ENCODE peak calls at places on chromosomes 12 and 14, in six cellular contexts. Z, V, R, X, A and T are unnamed samples.
A peak's percentile ranks its signal among the peaks of the same experiment; 100 is the strongest.

GRCh38 chr12:125776212-125776611 is 711.0 kb downstream of the AACS start:
- DNase-seq in Z (no peak), V (no peak), R (no peak), X (no peak), A (no peak), T (no peak)

GRCh38 chr12:46617167-46617566 is 208.6 kb downstream of the SLC38A4 start:
- DNase-seq in Z (no peak), V (no peak), R (peak; percentile 55), X (no peak), A (peak; percentile 92), T (peak; percentile 88)

GRCh38 chr12:113870035-113870434 is 96.1 kb downstream of the RBM19 start:
- DNase-seq in Z (no peak), V (no peak), R (no peak), X (no peak), A (no peak), T (no peak)

GRCh38 chr12:127819066-127819465 is 447.9 kb upstream of the TMEM132C start:
- DNase-seq in Z (no peak), V (no peak), R (no peak), X (no peak), A (no peak), T (peak; percentile 32)

GRCh38 chr14:54410215-54410614 is 13.4 kb downstream of the CDKN3 start:
- DNase-seq in Z (no peak), V (no peak), R (no peak), X (no peak), A (no peak), T (no peak)

GRCh38 chr14:103243764-103244737 is 90.0 kb upstream of the EIF5 start:
- DNase-seq in Z (peak; percentile 31), V (no peak), R (no peak), X (peak; percentile 65), A (no peak), T (no peak)

GRCh38 chr14:63045234-63045611 is at the start of gene KCNH5:
- DNase-seq in Z (no peak), V (no peak), R (peak; percentile 18), X (peak; percentile 91), A (peak; percentile 41), T (peak; percentile 15)

GRCh38 chr12:89636054-89636775 is 72.4 kb downstream of the ATP2B1 start:
- DNase-seq in Z (no peak), V (no peak), R (no peak), X (no peak), A (peak; percentile 67), T (peak; percentile 55)

GRCh38 chr14:52327374-52328226 is 13.5 kb downstream of the PTGER2 start:
- DNase-seq in Z (no peak), V (no peak), R (no peak), X (no peak), A (peak; percentile 56), T (peak; percentile 78)

GRCh38 chr14:56738020-56738419 is 72.3 kb downstream of the OTX2 start:
- DNase-seq in Z (no peak), V (no peak), R (no peak), X (no peak), A (no peak), T (no peak)

GRCh38 chr14:33790996-33791395 is 159.9 kb downstream of the EGLN3 start:
- DNase-seq in Z (no peak), V (no peak), R (no peak), X (no peak), A (no peak), T (no peak)

GRCh38 chr12:41368006-41368405 is 179.9 kb downstream of the PDZRN4 start:
- DNase-seq in Z (no peak), V (no peak), R (no peak), X (no peak), A (no peak), T (peak; percentile 6)

GRCh38 chr12:124512667-124513296 is 54.6 kb downstream of the NCOR2 start:
- DNase-seq in Z (peak; percentile 97), V (peak; percentile 87), R (peak; percentile 88), X (peak; percentile 76), A (peak; percentile 98), T (peak; percentile 99)

GRCh38 chr14:102510616-102511520 is 1.3 kb upstream of the ANKRD9 start:
- DNase-seq in Z (no peak), V (peak; percentile 76), R (no peak), X (peak; percentile 86), A (no peak), T (no peak)

GRCh38 chr14:55151601-55152000 is 22.5 kb downstream of the LGALS3 start:
- DNase-seq in Z (no peak), V (no peak), R (no peak), X (no peak), A (no peak), T (no peak)

GRCh38 chr12:124753230-124753595 is 110.5 kb downstream of the SCARB1 start:
- DNase-seq in Z (no peak), V (no peak), R (no peak), X (no peak), A (no peak), T (no peak)

GRCh38 chr14:70416322-70416716 is 571 bp downstream of the SYNJ2BP start:
- DNase-seq in Z (no peak), V (no peak), R (no peak), X (no peak), A (peak; percentile 22), T (peak; percentile 19)

GRCh38 chr14:90114554-90114953 is 52.8 kb downstream of the KCNK13 start:
- DNase-seq in Z (no peak), V (no peak), R (no peak), X (no peak), A (no peak), T (no peak)

GRCh38 chr12:1972856-1973317 is 31.4 kb downstream of the DCP1B start:
- DNase-seq in Z (no peak), V (no peak), R (peak; percentile 69), X (peak; percentile 54), A (peak; percentile 36), T (peak; percentile 53)

GRCh38 chr12:111686574-111687105 is 787 bp downstream of the ACAD10 start:
- DNase-seq in Z (no peak), V (no peak), R (no peak), X (no peak), A (peak; percentile 36), T (peak; percentile 19)

GRCh38 chr12:15522574-15523187 is 200.4 kb downstream of the PTPRO start:
- DNase-seq in Z (no peak), V (no peak), R (no peak), X (peak; percentile 58), A (peak; percentile 77), T (peak; percentile 75)

GRCh38 chr14:75978249-75978731 is 3.5 kb downstream of the TGFB3 start:
- DNase-seq in Z (peak; percentile 84), V (peak; percentile 38), R (peak; percentile 30), X (no peak), A (no peak), T (no peak)

GRCh38 chr14:65336191-65336591 is 76.3 kb upstream of the FUT8 start:
- DNase-seq in Z (no peak), V (no peak), R (no peak), X (peak; percentile 35), A (peak; percentile 71), T (peak; percentile 76)

GRCh38 chr12:19574606-19575005 is 135.3 kb downstream of the AEBP2 start:
- DNase-seq in Z (no peak), V (no peak), R (no peak), X (no peak), A (no peak), T (no peak)
- TF ChIP-seq CTCF in Z (no peak), V (no peak), R (no peak), X (no peak), A (no peak), T (peak; percentile 9)

GRCh38 chr12:116880817-116881324 is 370 bp downstream of the HRK start:
- DNase-seq in Z (no peak), V (peak; percentile 49), R (no peak), X (peak; percentile 75), A (no peak), T (peak; percentile 36)
- H3K4me3 ChIP-seq in Z (no peak overlapping the region), V (peak overlapping the region; percentile 47), R (no peak overlapping the region), X (peak overlapping the region; percentile 16), A (peak overlapping the region; percentile 32), T (no peak overlapping the region)

DNA sequence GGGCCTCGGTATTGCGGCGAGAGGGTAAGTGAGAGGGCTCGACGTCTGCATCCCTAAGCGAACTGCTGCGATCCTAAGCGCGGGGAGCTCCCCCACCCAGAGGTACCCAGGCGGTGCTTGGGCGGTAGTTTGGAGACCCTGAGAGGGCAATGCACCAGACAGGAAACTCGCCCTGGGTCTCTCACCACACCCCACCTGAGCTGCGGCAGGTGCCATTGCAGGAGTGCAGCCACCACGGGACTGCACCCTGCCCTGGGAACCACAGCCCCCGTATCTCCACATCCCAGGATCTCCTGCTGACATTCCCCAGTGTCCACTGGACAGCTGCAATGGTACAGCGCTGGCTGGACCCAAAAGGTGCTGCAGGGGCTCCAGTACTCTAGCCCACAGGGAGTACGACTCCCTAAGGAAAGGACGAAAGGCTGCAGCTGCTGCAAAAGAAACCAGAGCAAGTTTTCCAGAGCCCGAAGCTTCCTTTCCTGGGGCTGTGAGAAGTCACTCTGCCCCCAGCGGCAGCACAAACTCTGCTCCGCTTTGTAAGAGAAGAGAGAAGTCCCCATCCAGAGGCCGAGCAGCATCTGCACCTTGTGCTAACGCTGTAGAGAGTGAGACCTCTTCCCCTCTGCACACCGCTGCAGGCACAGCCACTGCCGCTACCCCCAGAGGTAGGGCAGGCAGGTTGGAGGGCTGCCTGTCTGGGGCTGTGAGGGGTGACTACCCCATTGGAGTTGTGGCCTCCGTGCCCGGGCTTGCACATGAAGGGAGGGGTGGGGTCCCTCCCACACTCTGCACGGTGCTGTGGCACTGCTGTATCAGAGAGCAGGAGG is 31.1 kb upstream of the MON2 start:
- DNase-seq in Z (peak; percentile 86), V (peak; percentile 49), R (peak; percentile 33), X (peak; percentile 80), A (peak; percentile 66), T (peak; percentile 60)
- TF ChIP-seq CTCF in Z (no peak), V (peak; percentile 21), R (no peak), X (peak; percentile 51), A (peak; percentile 70), T (peak; percentile 68)

GRCh38 chr12:119412811-119413794 is 78.6 kb downstream of the CCDC60 start:
- DNase-seq in Z (peak; percentile 90), V (peak; percentile 68), R (peak; percentile 27), X (peak; percentile 80), A (peak; percentile 82), T (peak; percentile 74)
- H3K4me3 ChIP-seq in Z (no peak overlapping the region), V (no peak overlapping the region), R (no peak overlapping the region), X (no peak overlapping the region), A (no peak overlapping the region), T (no peak overlapping the region)